ENCODE peak calls at places on chromosomes 5 and 9, in eight cellular contexts. Y, I, K, S, J, N, Z and C are unnamed samples.

GRCh38 chr5:151151793-151152192 is 5.8 kb downstream of the ANXA6 start:
- DNase-seq in Y (no peak), I (peak), K (no peak), S (no peak), J (no peak), N (no peak), Z (no peak), C (no peak)

GRCh38 chr5:164345173-164345572 is 839.8 kb downstream of the MAT2B start:
- DNase-seq in Y (no peak), I (no peak), K (no peak), S (no peak), J (no peak), N (no peak), Z (no peak), C (no peak)

GRCh38 chr9:111411266-111411665 is 72.9 kb downstream of the ECPAS start:
- DNase-seq in Y (no peak), I (no peak), K (no peak), S (no peak), J (no peak), N (no peak), Z (no peak), C (no peak)

GRCh38 chr9:112868956-112869594 is 21.6 kb downstream of the SLC46A2 start:
- DNase-seq in Y (no peak), I (no peak), K (no peak), S (no peak), J (no peak), N (no peak), Z (no peak), C (no peak)

GRCh38 chr5:150758534-150759333 is at the start of gene DCTN4:
- DNase-seq in Y (peak), I (peak), K (peak), S (peak), J (peak), N (peak), Z (peak), C (peak)

GRCh38 chr5:127941646-127942045 is 141.9 kb upstream of the SLC12A2 start:
- DNase-seq in Y (no peak), I (peak), K (peak), S (peak), J (no peak), N (no peak), Z (no peak), C (no peak)

GRCh38 chr5:155772009-155772662 is 554.8 kb upstream of the SGCD start:
- DNase-seq in Y (no peak), I (no peak), K (no peak), S (no peak), J (no peak), N (no peak), Z (no peak), C (no peak)

GRCh38 chr5:28301676-28302075 is 1263.3 kb upstream of the CDH9 start:
- DNase-seq in Y (no peak), I (no peak), K (no peak), S (no peak), J (no peak), N (peak), Z (no peak), C (no peak)

GRCh38 chr9:84966876-84967830 is 297.6 kb downstream of the NTRK2 start:
- DNase-seq in Y (no peak), I (no peak), K (no peak), S (no peak), J (no peak), N (no peak), Z (no peak), C (no peak)

GRCh38 chr5:28226407-28226806 is 1188.0 kb upstream of the CDH9 start:
- DNase-seq in Y (no peak), I (no peak), K (no peak), S (no peak), J (no peak), N (no peak), Z (no peak), C (no peak)

GRCh38 chr9:88267283-88267682 is 121.0 kb upstream of the SPIN1 start:
- DNase-seq in Y (no peak), I (no peak), K (no peak), S (no peak), J (no peak), N (no peak), Z (no peak), C (no peak)

GRCh38 chr5:96758621-96759020 is 49.1 kb downstream of the ERAP1 start:
- DNase-seq in Y (no peak), I (no peak), K (no peak), S (no peak), J (no peak), N (no peak), Z (no peak), C (no peak)

GRCh38 chr9:128068656-128069221 is 707 bp downstream of the SLC25A25 start:
- DNase-seq in Y (no peak), I (no peak), K (no peak), S (no peak), J (peak), N (no peak), Z (no peak), C (no peak)

GRCh38 chr5:17808566-17808965 is 174.3 kb downstream of the TAF11L14 start:
- DNase-seq in Y (no peak), I (no peak), K (no peak), S (no peak), J (no peak), N (no peak), Z (no peak), C (no peak)

GRCh38 chr5:61030163-61030482 is 85.1 kb downstream of the NDUFAF2 start:
- DNase-seq in Y (no peak), I (no peak), K (no peak), S (no peak), J (no peak), N (no peak), Z (no peak), C (no peak)

GRCh38 chr5:136087961-136088871 is 44.4 kb upstream of the SMAD5 start:
- DNase-seq in Y (no peak), I (peak), K (peak), S (peak), J (peak), N (no peak), Z (no peak), C (peak)
- H3K4me3 ChIP-seq in Y (no peak), I (no peak), K (no peak), S (no peak), J (no peak), N (no peak), Z (no peak), C (no peak)

DNA sequence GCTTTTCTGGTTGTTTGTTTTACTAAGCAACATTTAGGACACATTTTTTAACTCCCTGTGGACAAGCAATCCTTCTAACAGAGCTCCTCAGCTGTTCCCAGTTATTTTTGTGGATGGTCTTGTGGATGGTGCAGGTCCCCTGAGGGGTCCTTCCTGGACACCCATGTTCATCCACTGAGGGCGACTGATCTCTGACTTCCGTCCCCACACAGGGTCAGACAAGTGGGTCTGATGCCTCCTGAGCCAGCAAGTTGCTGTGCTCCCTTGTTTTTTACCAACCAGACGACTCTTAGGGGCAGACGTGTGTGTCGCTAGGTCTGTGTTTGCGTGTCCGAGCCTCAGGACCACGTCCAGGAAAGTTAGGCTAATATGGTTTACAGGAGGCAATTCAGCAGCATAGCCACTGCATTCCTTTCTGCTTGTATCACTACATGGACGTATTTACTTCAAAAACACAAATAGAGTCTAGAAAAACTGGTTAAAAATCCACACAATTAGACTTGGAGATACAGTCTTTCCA is 65.0 kb upstream of the ECM2 start:
- DNase-seq in Y (no peak), I (no peak), K (no peak), S (peak), J (no peak), N (no peak), Z (no peak), C (no peak)
- H3K4me3 ChIP-seq in Y (no peak), I (no peak), K (no peak), S (no peak), J (no peak), N (no peak), Z (no peak), C (no peak)

GRCh38 chr5:148972396-148972795 is 90.5 kb downstream of the SH3TC2 start:
- DNase-seq in Y (no peak), I (no peak), K (no peak), S (no peak), J (no peak), N (no peak), Z (no peak), C (no peak)

GRCh38 chr5:148970876-148971275 is 92.0 kb downstream of the SH3TC2 start:
- DNase-seq in Y (no peak), I (no peak), K (no peak), S (no peak), J (no peak), N (no peak), Z (no peak), C (no peak)

GRCh38 chr5:148973455-148973854 is 89.4 kb downstream of the SH3TC2 start:
- DNase-seq in Y (no peak), I (no peak), K (no peak), S (no peak), J (no peak), N (no peak), Z (no peak), C (no peak)

GRCh38 chr5:148974638-148975330 is 88.1 kb downstream of the SH3TC2 start:
- DNase-seq in Y (no peak), I (no peak), K (no peak), S (peak), J (no peak), N (no peak), Z (no peak), C (no peak)

GRCh38 chr5:148972958-148973357 is 89.9 kb downstream of the SH3TC2 start:
- DNase-seq in Y (peak), I (no peak), K (no peak), S (peak), J (no peak), N (no peak), Z (no peak), C (no peak)
- H3K4me3 ChIP-seq in Y (no peak), I (no peak), K (no peak), S (no peak), J (no peak), N (no peak), Z (no peak), C (no peak)

GRCh38 chr9:83218411-83219090 is 155.6 kb upstream of the RASEF start:
- DNase-seq in Y (no peak), I (no peak), K (no peak), S (no peak), J (no peak), N (no peak), Z (no peak), C (no peak)
- H3K4me3 ChIP-seq in Y (peak), I (no peak), K (no peak), S (no peak), J (peak), N (peak), Z (no peak), C (no peak)

DNA sequence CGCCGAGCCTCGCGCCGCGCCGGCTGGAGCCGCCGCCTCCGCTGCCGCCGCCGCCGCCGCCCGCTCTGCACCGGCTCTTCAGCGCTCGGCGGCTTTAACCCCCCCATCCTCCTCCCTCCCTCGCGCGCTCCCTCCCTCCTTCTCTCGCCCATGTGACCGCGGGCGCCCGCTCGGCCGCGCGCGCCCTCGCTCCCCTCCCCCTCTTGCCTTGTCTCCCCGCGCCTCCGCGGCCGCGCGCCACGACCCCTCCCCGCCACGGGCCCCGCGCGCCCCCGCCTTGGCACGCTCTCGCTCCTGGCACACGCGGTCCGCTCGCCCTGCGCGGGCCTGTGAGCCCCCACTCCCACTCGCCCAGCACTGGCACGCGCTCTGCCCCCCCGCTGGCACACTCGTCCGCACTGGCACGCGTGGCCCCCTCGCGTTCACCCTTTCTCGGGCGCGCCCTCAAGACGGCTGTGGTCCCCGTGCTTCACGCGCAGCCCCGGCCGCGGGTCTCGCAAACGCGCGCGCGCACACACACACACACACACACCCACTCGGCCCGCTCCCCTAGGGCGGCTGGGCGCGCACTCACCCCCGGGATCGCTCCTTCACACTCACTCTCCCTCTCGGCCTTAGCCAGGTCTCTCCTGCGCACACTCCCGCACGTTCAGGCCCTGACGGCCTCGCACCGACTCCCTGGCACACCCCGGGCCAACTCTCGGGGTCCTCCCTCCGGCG is at the start of gene CNTFR:
- DNase-seq in Y (no peak), I (no peak), K (peak), S (no peak), J (no peak), N (no peak), Z (no peak), C (no peak)
- H3K4me3 ChIP-seq in Y (peak), I (peak), K (no peak), S (no peak), J (peak), N (no peak), Z (peak), C (peak)

DNA sequence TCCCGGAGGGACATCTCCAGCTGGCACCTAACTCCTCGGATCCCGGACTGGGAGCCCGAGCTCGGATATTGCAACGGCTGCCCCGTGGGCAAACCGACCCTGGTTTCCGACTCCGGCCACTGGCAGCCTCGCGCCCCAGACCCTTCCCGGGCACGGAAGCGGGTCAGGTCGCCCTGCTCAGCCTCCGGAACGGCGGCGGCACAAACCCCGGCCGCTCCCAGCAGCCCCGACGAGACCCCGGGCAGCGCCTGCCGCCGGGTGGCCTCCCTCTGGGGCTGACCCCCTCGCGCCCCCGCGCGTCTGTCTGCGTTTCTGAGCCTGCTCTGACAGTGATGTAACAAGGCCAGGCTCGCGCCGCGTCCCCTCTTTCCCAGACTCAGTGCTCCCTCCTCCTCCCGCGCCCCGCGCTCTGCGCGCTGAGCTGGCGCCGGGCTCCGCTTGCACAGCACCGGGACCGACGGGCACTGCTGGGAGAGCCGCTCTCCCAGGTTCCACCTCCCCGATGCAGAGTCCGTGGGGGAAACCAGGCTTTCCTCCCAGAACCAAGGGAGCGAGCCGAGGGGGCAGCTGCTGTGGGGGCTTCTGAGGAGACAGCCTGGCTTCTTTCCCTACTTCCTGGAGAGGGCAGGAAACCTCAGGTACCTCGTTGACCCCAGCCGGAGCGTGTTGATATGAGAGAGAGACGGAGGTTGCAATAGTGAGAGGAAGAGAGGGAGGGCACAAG is at the start of gene TMEM215:
- DNase-seq in Y (no peak), I (no peak), K (no peak), S (no peak), J (no peak), N (no peak), Z (no peak), C (peak)
- H3K4me3 ChIP-seq in Y (no peak), I (no peak), K (no peak), S (no peak), J (peak), N (no peak), Z (no peak), C (peak)

DNA sequence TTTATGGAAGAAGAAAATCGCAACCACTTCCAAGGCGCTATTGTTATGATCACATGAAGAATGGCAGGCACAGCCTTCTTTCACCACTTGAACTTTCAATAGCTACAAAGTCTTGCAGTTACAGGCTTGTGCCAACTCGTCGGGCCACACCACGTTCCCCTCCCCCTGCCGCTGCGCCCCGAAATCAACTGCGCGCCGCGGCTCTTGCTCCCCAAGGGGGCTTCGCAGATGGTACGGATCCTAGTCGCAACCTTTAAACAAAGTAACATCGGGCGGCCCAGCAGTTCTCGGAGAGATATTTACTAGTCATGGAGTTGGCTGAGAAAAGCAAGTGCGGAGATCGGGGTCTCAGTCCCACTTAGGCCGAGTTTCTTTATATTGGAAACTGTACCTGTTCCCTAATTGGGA is 1.0 kb upstream of the SEMA6A start:
- DNase-seq in Y (no peak), I (peak), K (peak), S (no peak), J (peak), N (no peak), Z (no peak), C (peak)
- H3K4me3 ChIP-seq in Y (peak), I (peak), K (no peak), S (peak), J (peak), N (peak), Z (no peak), C (peak)

DNA sequence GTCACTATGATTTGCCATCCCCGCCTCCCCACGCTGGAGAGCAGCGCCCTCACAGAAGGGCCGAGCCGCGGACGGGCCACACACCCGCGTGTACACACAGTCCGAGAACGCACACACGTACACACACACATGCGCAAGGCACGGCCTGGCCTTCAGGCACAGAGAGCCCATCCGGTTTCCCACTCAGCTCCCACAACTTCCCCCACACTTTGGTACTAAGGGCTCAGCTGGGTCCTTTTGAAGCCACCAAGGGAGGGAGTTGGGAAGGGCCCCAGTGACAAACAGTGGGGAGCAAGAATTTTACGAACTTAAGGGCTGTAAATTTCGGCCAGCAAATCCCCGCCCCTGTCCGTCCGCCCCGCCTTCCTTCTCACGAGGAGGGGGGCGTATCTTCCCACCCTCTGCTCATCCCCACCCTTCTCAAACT is 133.3 kb upstream of the HAND1 start:
- DNase-seq in Y (no peak), I (no peak), K (peak), S (no peak), J (no peak), N (no peak), Z (no peak), C (no peak)
- H3K4me3 ChIP-seq in Y (no peak), I (no peak), K (no peak), S (no peak), J (peak), N (peak), Z (no peak), C (peak)